ENCODE peak calls at places on chromosomes 13 and 19, in four cellular contexts. J, X, V and R are unnamed samples.

GRCh38 chr13:110388141-110388943 is 81.3 kb downstream of the COL4A2 start:
- DNase-seq in V (peak), J (no peak), X (no peak), R (no peak)

GRCh38 chr19:15358918-15359317 is 20.7 kb downstream of the AKAP8 start:
- DNase-seq in X (no peak), J (no peak), V (no peak), R (no peak)

GRCh38 chr13:39148513-39148961 is 110.3 kb downstream of the NHLRC3 start:
- DNase-seq in V (no peak), X (no peak), J (no peak), R (no peak)

GRCh38 chr19:495440-496332 is 600 bp upstream of the MADCAM1 start:
- DNase-seq in J (no peak), X (peak), V (peak), R (no peak)

GRCh38 chr13:106527806-106528205 is 7.7 kb downstream of the EFNB2 start:
- DNase-seq in V (no peak), J (no peak), X (no peak), R (no peak)

GRCh38 chr19:3618811-3619630 is 7.6 kb downstream of the CACTIN start:
- DNase-seq in J (no peak), V (no peak), X (no peak), R (no peak)

GRCh38 chr13:35961002-35961401 is 170.2 kb downstream of the DCLK1 start:
- DNase-seq in J (no peak), X (no peak), V (no peak), R (no peak)

GRCh38 chr13:36888645-36889044 is 31.4 kb downstream of the SMAD9 start:
- DNase-seq in V (no peak), J (no peak), X (no peak), R (no peak)

GRCh38 chr19:7902796-7903243 is 857 bp upstream of the MAP2K7 start:
- DNase-seq in X (no peak), V (no peak), J (no peak), R (no peak)

GRCh38 chr13:39536906-39537305 is 66.1 kb downstream of the LHFPL6 start:
- DNase-seq in X (no peak), J (no peak), V (no peak), R (no peak)

GRCh38 chr13:33353210-33353609 is 67.7 kb upstream of the STARD13 start:
- DNase-seq in J (no peak), X (no peak), V (no peak), R (peak)

GRCh38 chr19:6533746-6534418 is 3.1 kb downstream of the TNFSF9 start:
- DNase-seq in V (no peak), J (no peak), X (peak), R (no peak)

GRCh38 chr19:34787059-34787824 is 14.2 kb upstream of the ZNF599 start:
- DNase-seq in X (no peak), V (no peak), J (no peak), R (no peak)

GRCh38 chr19:10295305-10295846 is 5.6 kb downstream of the ICAM5 start:
- DNase-seq in J (no peak), V (peak), X (peak), R (no peak)

GRCh38 chr19:29967623-29968022 is 25.6 kb downstream of the URI1 start:
- DNase-seq in J (no peak), X (no peak), V (no peak), R (no peak)

GRCh38 chr13:51999525-51999924 is 11.7 kb downstream of the ATP7B start:
- DNase-seq in V (no peak), X (no peak), J (no peak), R (no peak)

GRCh38 chr19:28350037-28350436 is 862.9 kb downstream of the UQCRFS1 start:
- DNase-seq in X (no peak), V (no peak), J (no peak), R (no peak)

GRCh38 chr19:34364830-34365462 is at the start of gene GPI:
- DNase-seq in J (peak), V (peak), X (peak), R (no peak)

GRCh38 chr19:47186337-47187022 is 44.5 kb downstream of the BBC3 start:
- DNase-seq in J (no peak), X (no peak), V (peak), R (peak)

GRCh38 chr13:20350819-20351218 is 118.7 kb upstream of the GJB6 start:
- DNase-seq in X (no peak), V (no peak), J (no peak), R (no peak)

GRCh38 chr13:62512194-62513141 is 1096.8 kb upstream of the PCDH20 start:
- DNase-seq in J (peak), V (peak), X (peak), R (peak)

GRCh38 chr19:28737021-28737525 is 475.9 kb downstream of the UQCRFS1 start:
- DNase-seq in X (no peak), V (no peak), J (peak), R (peak)

GRCh38 chr19:41555752-41556151 is 20.2 kb upstream of the CEACAM21 start:
- DNase-seq in X (no peak), V (no peak), J (no peak), R (no peak)

GRCh38 chr13:60164490-60164889 is 762 bp upstream of the DIAPH3 start:
- DNase-seq in X (no peak), J (no peak), V (no peak), R (no peak)

GRCh38 chr13:30191491-30192100 is 115.8 kb downstream of the KATNAL1 start:
- DNase-seq in V (no peak), J (no peak), X (no peak), R (no peak)

GRCh38 chr19:29260477-29261317 is 47.7 kb upstream of the UQCRFS1 start:
- DNase-seq in J (peak), X (peak), V (peak), R (peak)

GRCh38 chr19:28567834-28568233 is 645.1 kb downstream of the UQCRFS1 start:
- DNase-seq in V (no peak), X (no peak), J (no peak), R (no peak)

GRCh38 chr13:31011193-31011860 is 78.9 kb downstream of the TEX26 start:
- DNase-seq in V (no peak), J (no peak), X (no peak), R (no peak)

GRCh38 chr13:30510091-30510490 is 44.4 kb upstream of the HMGB1 start:
- DNase-seq in J (no peak), V (no peak), X (no peak), R (no peak)

GRCh38 chr13:30731658-30732390 is 3.5 kb upstream of the ALOX5AP start:
- DNase-seq in J (no peak), V (no peak), X (no peak), R (no peak)

GRCh38 chr19:19423322-19423721 is 17.8 kb downstream of the GATAD2A start:
- DNase-seq in X (no peak), J (no peak), V (no peak), R (no peak)

GRCh38 chr13:102903659-102904407 is 58.0 kb downstream of the ERCC5 start:
- DNase-seq in X (no peak), V (peak), J (no peak), R (no peak)

GRCh38 chr13:73625562-73626339 is 508.5 kb downstream of the KLF12 start:
- DNase-seq in X (no peak), V (no peak), J (no peak), R (no peak)
- TF ChIP-seq TCF12 in X (no peak), V (no peak), J (no peak), R (no peak)

GRCh38 chr19:43575156-43575950 is at the start of the genes PINLYP and XRCC1:
- DNase-seq in V (peak), X (peak), J (peak), R (peak)
- TF ChIP-seq EP300 in V (peak), X (no peak), J (no peak), R (no peak)

GRCh38 chr19:49530708-49531107 is 2.9 kb downstream of the RCN3 start:
- DNase-seq in X (no peak), V (no peak), J (no peak), R (no peak)

GRCh38 chr19:49533551-49534488 is 6.0 kb downstream of the RCN3 start:
- DNase-seq in J (no peak), V (peak), X (peak), R (peak)

GRCh38 chr19:49524812-49525455 is 2.9 kb upstream of the RCN3 start:
- DNase-seq in V (no peak), X (no peak), J (no peak), R (no peak)

DNA sequence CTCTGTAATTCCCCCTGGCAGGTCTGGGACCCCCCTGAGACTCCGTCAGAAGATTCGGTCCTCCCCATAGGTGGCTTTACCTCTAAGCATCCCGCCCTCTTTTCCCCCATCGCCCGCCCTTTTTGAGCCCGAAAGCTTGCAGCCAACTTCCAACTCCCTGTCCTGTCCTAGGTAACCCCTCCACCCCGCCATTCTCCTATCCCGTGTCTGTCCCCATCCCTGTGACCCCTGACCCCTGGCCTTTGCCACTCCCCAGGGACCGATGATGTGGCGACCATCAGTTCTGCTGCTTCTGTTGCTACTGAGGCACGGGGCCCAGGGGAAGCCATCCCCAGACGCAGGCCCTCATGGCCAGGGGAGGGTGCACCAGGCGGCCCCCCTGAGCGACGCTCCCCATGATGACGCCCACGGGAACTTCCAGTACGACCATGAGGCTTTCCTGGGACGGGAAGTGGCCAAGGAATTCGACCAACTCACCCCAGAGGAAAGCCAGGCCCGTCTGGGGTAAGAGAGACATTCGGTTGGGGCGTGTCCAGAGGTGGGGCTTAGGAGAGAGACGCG is 488 bp downstream of the RCN3 start:
- DNase-seq in X (peak), V (no peak), J (no peak), R (no peak)
- TF ChIP-seq TCF12 in X (no peak), V (no peak), J (no peak), R (no peak)

GRCh38 chr19:38317104-38317612 is 1.4 kb upstream of the YIF1B start:
- DNase-seq in V (no peak), X (no peak), J (no peak), R (no peak)
- TF ChIP-seq EP300 in V (no peak), X (no peak), J (no peak), R (no peak)